ENCODE peak calls at places on chromosomes 7 and 10, in five cellular contexts. One of them, this sample, is unnamed.

GRCh38 chr10:14358886-14359573 is 28.3 kb upstream of the FRMD4A start:
- DNase-seq in right lobe of liver: no peak
- DNase-seq in naive thymus-derived CD4-positive, alpha-beta T cell: no peak
- DNase-seq in GM12865: no peak
- DNase-seq in mammary epithelial cell: peak
- DNase-seq in this sample: no peak

GRCh38 chr10:7932301-7933036 is 114.2 kb downstream of the TAF3 start:
- DNase-seq in right lobe of liver: no peak
- DNase-seq in naive thymus-derived CD4-positive, alpha-beta T cell: no peak
- DNase-seq in GM12865: no peak
- DNase-seq in mammary epithelial cell: no peak
- DNase-seq in this sample: no peak

GRCh38 chr10:132880148-132880981 is 62.0 kb downstream of the CFAP46 start:
- DNase-seq in right lobe of liver: peak
- DNase-seq in naive thymus-derived CD4-positive, alpha-beta T cell: no peak
- DNase-seq in GM12865: no peak
- DNase-seq in mammary epithelial cell: no peak
- DNase-seq in this sample: no peak

GRCh38 chr10:78304091-78305045 is 270.7 kb downstream of the RPS24 start:
- DNase-seq in right lobe of liver: peak
- DNase-seq in naive thymus-derived CD4-positive, alpha-beta T cell: no peak
- DNase-seq in GM12865: no peak
- DNase-seq in mammary epithelial cell: no peak
- DNase-seq in this sample: no peak

GRCh38 chr7:11212080-11212711 is 238.5 kb downstream of the PHF14 start:
- DNase-seq in right lobe of liver: peak
- DNase-seq in naive thymus-derived CD4-positive, alpha-beta T cell: peak
- DNase-seq in GM12865: peak
- DNase-seq in mammary epithelial cell: peak
- DNase-seq in this sample: peak

GRCh38 chr7:132650498-132650897 is 74.2 kb upstream of the PLXNA4 start:
- DNase-seq in right lobe of liver: no peak
- DNase-seq in naive thymus-derived CD4-positive, alpha-beta T cell: no peak
- DNase-seq in GM12865: no peak
- DNase-seq in mammary epithelial cell: peak
- DNase-seq in this sample: no peak

GRCh38 chr7:42152353-42153205 is 84.4 kb downstream of the GLI3 start:
- DNase-seq in right lobe of liver: no peak
- DNase-seq in naive thymus-derived CD4-positive, alpha-beta T cell: no peak
- DNase-seq in GM12865: no peak
- DNase-seq in mammary epithelial cell: no peak
- DNase-seq in this sample: no peak

GRCh38 chr7:150378115-150378852 is 846 bp upstream of the ZNF775 start:
- DNase-seq in right lobe of liver: peak
- DNase-seq in naive thymus-derived CD4-positive, alpha-beta T cell: peak
- DNase-seq in GM12865: peak
- DNase-seq in mammary epithelial cell: no peak
- DNase-seq in this sample: peak

GRCh38 chr10:103761075-103761920 is 94.1 kb downstream of the SH3PXD2A start:
- DNase-seq in right lobe of liver: no peak
- DNase-seq in naive thymus-derived CD4-positive, alpha-beta T cell: no peak
- DNase-seq in GM12865: no peak
- DNase-seq in mammary epithelial cell: peak
- DNase-seq in this sample: no peak

GRCh38 chr7:49817251-49817650 is 43.8 kb downstream of the VWC2 start:
- DNase-seq in right lobe of liver: no peak
- DNase-seq in naive thymus-derived CD4-positive, alpha-beta T cell: no peak
- DNase-seq in GM12865: no peak
- DNase-seq in mammary epithelial cell: no peak
- DNase-seq in this sample: no peak

GRCh38 chr7:157580324-157580723 is 243.5 kb downstream of the DNAJB6 start:
- DNase-seq in right lobe of liver: no peak
- DNase-seq in naive thymus-derived CD4-positive, alpha-beta T cell: no peak
- DNase-seq in GM12865: no peak
- DNase-seq in mammary epithelial cell: no peak
- DNase-seq in this sample: no peak

GRCh38 chr7:12847001-12847400 is 159.6 kb downstream of the ARL4A start:
- DNase-seq in right lobe of liver: no peak
- DNase-seq in naive thymus-derived CD4-positive, alpha-beta T cell: no peak
- DNase-seq in GM12865: no peak
- DNase-seq in mammary epithelial cell: no peak
- DNase-seq in this sample: no peak
- H3K4me3 ChIP-seq in right lobe of liver: no peak
- H3K4me3 ChIP-seq in naive thymus-derived CD4-positive, alpha-beta T cell: no peak
- H3K4me3 ChIP-seq in GM12865: no peak
- H3K4me3 ChIP-seq in mammary epithelial cell: no peak
- H3K4me3 ChIP-seq in this sample: no peak

GRCh38 chr10:69419096-69419760 is 2.5 kb upstream of the TACR2 start:
- DNase-seq in right lobe of liver: no peak
- DNase-seq in naive thymus-derived CD4-positive, alpha-beta T cell: no peak
- DNase-seq in GM12865: no peak
- DNase-seq in mammary epithelial cell: no peak
- DNase-seq in this sample: no peak
- H3K4me3 ChIP-seq in right lobe of liver: no peak
- H3K4me3 ChIP-seq in naive thymus-derived CD4-positive, alpha-beta T cell: no peak
- H3K4me3 ChIP-seq in GM12865: no peak
- H3K4me3 ChIP-seq in mammary epithelial cell: no peak
- H3K4me3 ChIP-seq in this sample: no peak

DNA sequence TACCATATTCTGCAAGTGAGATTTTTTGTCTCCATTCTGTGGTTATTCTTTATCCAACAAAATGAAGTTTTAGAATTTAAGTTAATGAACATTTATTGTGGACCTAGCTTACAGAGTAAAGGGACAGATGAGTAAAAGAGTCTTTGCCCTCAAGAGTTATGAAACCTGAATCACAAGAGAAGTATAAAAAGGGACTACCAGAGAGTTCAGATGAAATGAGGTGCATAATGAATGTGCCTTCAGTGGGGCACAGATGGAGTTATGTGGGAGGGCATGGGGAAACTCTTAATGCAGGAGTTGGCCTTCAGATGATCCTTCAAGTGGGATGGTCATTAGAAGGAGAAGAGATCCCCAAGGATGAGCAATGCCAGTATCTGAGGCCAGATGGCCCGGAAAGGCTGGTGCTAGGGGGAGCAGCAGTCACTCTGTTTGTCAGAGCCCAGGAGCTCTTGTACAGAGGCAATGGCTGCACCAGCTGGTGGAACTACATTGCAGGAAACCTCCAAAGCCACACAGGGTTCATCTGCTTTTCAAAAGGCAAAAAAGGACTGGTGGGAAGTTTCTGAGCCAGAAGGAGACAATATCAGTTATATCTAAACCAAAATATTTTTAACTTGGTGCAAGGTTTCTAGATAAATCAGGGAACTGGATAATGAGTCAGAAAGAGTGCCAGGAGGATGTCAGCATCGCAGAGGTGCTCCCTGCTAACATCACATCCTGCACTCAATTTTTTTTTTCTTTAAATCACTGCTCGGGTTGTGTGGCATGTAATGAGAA is 162.0 kb downstream of the KLF6 start:
- DNase-seq in right lobe of liver: no peak
- DNase-seq in naive thymus-derived CD4-positive, alpha-beta T cell: no peak
- DNase-seq in GM12865: peak
- DNase-seq in mammary epithelial cell: no peak
- DNase-seq in this sample: peak
- H3K4me3 ChIP-seq in right lobe of liver: no peak
- H3K4me3 ChIP-seq in naive thymus-derived CD4-positive, alpha-beta T cell: no peak
- H3K4me3 ChIP-seq in GM12865: no peak
- H3K4me3 ChIP-seq in mammary epithelial cell: no peak
- H3K4me3 ChIP-seq in this sample: no peak

DNA sequence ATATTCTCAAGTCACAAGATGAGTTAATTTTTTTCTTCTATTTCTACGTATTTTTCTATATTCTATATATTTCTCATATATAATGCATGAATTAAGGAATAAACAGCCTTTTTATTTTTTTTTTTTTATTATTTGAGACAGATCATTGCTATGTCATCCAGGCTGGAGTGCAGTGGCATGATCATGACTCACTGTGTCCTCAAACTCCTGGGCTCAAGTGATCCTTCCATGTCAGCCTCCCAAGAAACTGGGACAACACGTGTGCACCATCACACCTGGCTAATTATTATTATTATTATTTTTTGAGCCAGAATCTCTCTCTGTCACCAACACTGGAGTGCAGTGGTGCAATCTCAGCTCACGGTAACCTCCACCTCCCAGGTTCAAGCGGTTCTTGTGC is 1.5 kb downstream of the CLDN12 start:
- DNase-seq in right lobe of liver: no peak
- DNase-seq in naive thymus-derived CD4-positive, alpha-beta T cell: no peak
- DNase-seq in GM12865: no peak
- DNase-seq in mammary epithelial cell: peak
- DNase-seq in this sample: no peak
- H3K4me3 ChIP-seq in right lobe of liver: no peak
- H3K4me3 ChIP-seq in naive thymus-derived CD4-positive, alpha-beta T cell: no peak
- H3K4me3 ChIP-seq in GM12865: peak
- H3K4me3 ChIP-seq in mammary epithelial cell: peak
- H3K4me3 ChIP-seq in this sample: no peak

GRCh38 chr7:27101188-27101905 is 1.1 kb downstream of the HOXA2 start:
- DNase-seq in right lobe of liver: no peak
- DNase-seq in naive thymus-derived CD4-positive, alpha-beta T cell: no peak
- DNase-seq in GM12865: no peak
- DNase-seq in mammary epithelial cell: peak
- DNase-seq in this sample: no peak
- H3K4me3 ChIP-seq in right lobe of liver: peak
- H3K4me3 ChIP-seq in naive thymus-derived CD4-positive, alpha-beta T cell: no peak
- H3K4me3 ChIP-seq in GM12865: no peak
- H3K4me3 ChIP-seq in mammary epithelial cell: peak
- H3K4me3 ChIP-seq in this sample: no peak

GRCh38 chr10:22628309-22628708 is 86.1 kb downstream of the PIP4K2A start:
- DNase-seq in right lobe of liver: no peak
- DNase-seq in naive thymus-derived CD4-positive, alpha-beta T cell: no peak
- DNase-seq in GM12865: no peak
- DNase-seq in mammary epithelial cell: no peak
- DNase-seq in this sample: no peak
- H3K4me3 ChIP-seq in right lobe of liver: no peak
- H3K4me3 ChIP-seq in naive thymus-derived CD4-positive, alpha-beta T cell: no peak
- H3K4me3 ChIP-seq in GM12865: no peak
- H3K4me3 ChIP-seq in mammary epithelial cell: no peak
- H3K4me3 ChIP-seq in this sample: no peak